ENCODE peak calls at places on chromosomes 6 and 20, in eight cellular contexts. G is progenitor cell of endocrine pancreas; B is ovary; M is hepatocyte; D is AG04450; L is CD8-positive, alpha-beta T cell; H is fibroblast of the aortic adventitia; X is A549. A is an unnamed sample.

GRCh38 chr6:111725446-111726112 is 119.9 kb upstream of the TRAF3IP2 start:
- DNase-seq in G (no peak), B (no peak), M (no peak), D (no peak), L (no peak), H (peak), X (no peak), A (peak)

GRCh38 chr6:52390361-52390727 is 28.4 kb downstream of the PAQR8 start:
- DNase-seq in G (no peak), B (no peak), M (peak), D (no peak), L (peak), H (peak), X (no peak), A (peak)

GRCh38 chr20:50304883-50305635 is 114.4 kb downstream of the CEBPB start:
- DNase-seq in G (no peak), B (peak), M (peak), D (peak), L (no peak), H (peak), X (no peak), A (peak)

GRCh38 chr6:113829702-113830058 is 27.5 kb upstream of the MARCKS start:
- DNase-seq in G (no peak), B (no peak), M (peak), D (no peak), L (no peak), H (peak), X (no peak), A (peak)

GRCh38 chr6:136050475-136050874 is 199.0 kb downstream of the PDE7B start:
- DNase-seq in G (no peak), B (no peak), M (no peak), D (no peak), L (no peak), H (no peak), X (no peak), A (no peak)

GRCh38 chr6:90097357-90097756 is 199.3 kb downstream of the BACH2 start:
- DNase-seq in G (no peak), B (no peak), M (no peak), D (no peak), L (no peak), H (peak), X (no peak), A (no peak)

GRCh38 chr6:1002989-1003388 is 308.9 kb upstream of the FOXQ1 start:
- DNase-seq in G (no peak), B (no peak), M (no peak), D (no peak), L (no peak), H (no peak), X (no peak), A (no peak)

GRCh38 chr20:36093025-36093803 is 61.3 kb upstream of the EPB41L1 start:
- DNase-seq in G (no peak), B (peak), M (peak), D (no peak), L (no peak), H (no peak), X (peak), A (peak)

GRCh38 chr6:49423817-49424216 is 39.2 kb downstream of the MMUT start:
- DNase-seq in G (no peak), B (no peak), M (peak), D (no peak), L (no peak), H (peak), X (peak), A (peak)

GRCh38 chr6:139290787-139291294 is 957 bp downstream of the TXLNB start:
- DNase-seq in G (no peak), B (peak), M (no peak), D (no peak), L (no peak), H (peak), X (no peak), A (peak)

GRCh38 chr20:21933526-21933925 is 228.1 kb downstream of the PAX1 start:
- DNase-seq in G (no peak), B (no peak), M (no peak), D (no peak), L (no peak), H (no peak), X (no peak), A (no peak)

GRCh38 chr6:125393449-125393858 is 91.7 kb upstream of the HDDC2 start:
- DNase-seq in G (no peak), B (no peak), M (no peak), D (no peak), L (no peak), H (no peak), X (no peak), A (no peak)

GRCh38 chr6:35496851-35497570 is at the start of gene TEAD3:
- DNase-seq in G (peak), B (peak), M (peak), D (no peak), L (peak), H (peak), X (no peak), A (peak)

GRCh38 chr20:63234693-63235398 is 859 bp upstream of the BIRC7 start:
- DNase-seq in G (peak), B (no peak), M (peak), D (no peak), L (no peak), H (no peak), X (peak), A (no peak)

GRCh38 chr20:44765647-44766367 is 20.1 kb downstream of the KCNK15 start:
- DNase-seq in G (no peak), B (no peak), M (no peak), D (no peak), L (no peak), H (peak), X (peak), A (no peak)

GRCh38 chr6:138455746-138456392 is 43.4 kb downstream of the NHSL1 start:
- DNase-seq in G (no peak), B (no peak), M (no peak), D (no peak), L (no peak), H (peak), X (peak), A (peak)

GRCh38 chr20:58096880-58097813 is 131.3 kb downstream of the ANKRD60 start:
- DNase-seq in G (no peak), B (no peak), M (no peak), D (no peak), L (no peak), H (no peak), X (no peak), A (no peak)

GRCh38 chr20:13402171-13402760 is 181.2 kb downstream of the ISM1 start:
- DNase-seq in G (no peak), B (no peak), M (no peak), D (no peak), L (no peak), H (no peak), X (no peak), A (no peak)

GRCh38 chr6:15523679-15524630 is 138.9 kb downstream of the DTNBP1 start:
- DNase-seq in G (no peak), B (no peak), M (no peak), D (no peak), L (no peak), H (no peak), X (no peak), A (no peak)

GRCh38 chr6:137867685-137868509 is 838 bp downstream of the TNFAIP3 start:
- DNase-seq in G (no peak), B (no peak), M (no peak), D (no peak), L (peak), H (no peak), X (no peak), A (no peak)

GRCh38 chr20:62203378-62204030 is 16.6 kb downstream of the HRH3 start:
- DNase-seq in G (no peak), B (no peak), M (no peak), D (no peak), L (no peak), H (no peak), X (no peak), A (peak)

GRCh38 chr6:34654061-34654460 is 42.5 kb downstream of the ILRUN start:
- DNase-seq in G (no peak), B (no peak), M (no peak), D (no peak), L (no peak), H (no peak), X (no peak), A (no peak)

GRCh38 chr20:20611165-20611564 is 101.3 kb downstream of the RALGAPA2 start:
- DNase-seq in G (no peak), B (no peak), M (no peak), D (no peak), L (no peak), H (no peak), X (no peak), A (no peak)

GRCh38 chr6:89955364-89955763 is 61.1 kb downstream of the GJA10 start:
- DNase-seq in G (no peak), B (no peak), M (no peak), D (no peak), L (no peak), H (no peak), X (no peak), A (no peak)

GRCh38 chr20:20820104-20820503 is 107.7 kb upstream of the RALGAPA2 start:
- DNase-seq in G (peak), B (no peak), M (no peak), D (no peak), L (no peak), H (no peak), X (peak), A (no peak)

GRCh38 chr6:97019315-97019714 is 94.8 kb downstream of the KLHL32 start:
- DNase-seq in G (no peak), B (no peak), M (no peak), D (no peak), L (no peak), H (no peak), X (no peak), A (no peak)

GRCh38 chr20:51532577-51533191 is 9.8 kb downstream of the NFATC2 start:
- DNase-seq in G (no peak), B (no peak), M (no peak), D (no peak), L (no peak), H (peak), X (no peak), A (peak)

GRCh38 chr20:57400821-57401564 is 9.8 kb downstream of the RBM38 start:
- DNase-seq in G (no peak), B (no peak), M (no peak), D (no peak), L (no peak), H (no peak), X (no peak), A (no peak)

GRCh38 chr6:112150363-112150762 is 63.0 kb downstream of the FAM229B start:
- DNase-seq in G (no peak), B (no peak), M (peak), D (no peak), L (no peak), H (peak), X (peak), A (peak)

GRCh38 chr6:42266542-42266941 is 48.9 kb upstream of the MRPS10 start:
- DNase-seq in G (no peak), B (no peak), M (no peak), D (no peak), L (no peak), H (no peak), X (no peak), A (no peak)

GRCh38 chr6:24397631-24398030 is 5.1 kb upstream of the MRS2 start:
- DNase-seq in G (no peak), B (no peak), M (no peak), D (no peak), L (no peak), H (no peak), X (no peak), A (no peak)

GRCh38 chr20:23243791-23244190 is 106.8 kb upstream of the NXT1 start:
- DNase-seq in G (no peak), B (no peak), M (no peak), D (no peak), L (no peak), H (no peak), X (peak), A (no peak)

GRCh38 chr6:107713214-107713962 is 110.7 kb downstream of the SCML4 start:
- DNase-seq in G (no peak), B (no peak), M (no peak), D (no peak), L (no peak), H (no peak), X (no peak), A (no peak)

GRCh38 chr6:134000443-134000842 is 47.4 kb downstream of the TBPL1 start:
- DNase-seq in G (no peak), B (no peak), M (no peak), D (no peak), L (no peak), H (no peak), X (no peak), A (no peak)

GRCh38 chr6:165726915-165727314 is 63.9 kb upstream of the PDE10A start:
- DNase-seq in G (no peak), B (no peak), M (no peak), D (no peak), L (no peak), H (peak), X (no peak), A (no peak)

GRCh38 chr20:62369508-62370114 is 2.5 kb upstream of the LAMA5 start:
- DNase-seq in G (no peak), B (no peak), M (no peak), D (no peak), L (no peak), H (no peak), X (peak), A (no peak)

GRCh38 chr6:154974485-154975149 is 20.5 kb upstream of the TIAM2 start:
- DNase-seq in G (no peak), B (no peak), M (no peak), D (no peak), L (no peak), H (no peak), X (no peak), A (no peak)
- TF ChIP-seq CTCF in G (no peak), B (no peak), M (no peak), D (peak), L (no peak), H (no peak), X (no peak), A (peak)

GRCh38 chr6:4790158-4790899 is 14.1 kb downstream of the CDYL start:
- DNase-seq in G (no peak), B (no peak), M (no peak), D (no peak), L (no peak), H (no peak), X (no peak), A (no peak)
- TF ChIP-seq CTCF in G (peak), B (no peak), M (no peak), D (peak), L (no peak), H (no peak), X (no peak), A (peak)

GRCh38 chr20:46715292-46715756 is 5.9 kb downstream of the SLC2A10 start:
- DNase-seq in G (no peak), B (peak), M (peak), D (peak), L (no peak), H (peak), X (peak), A (peak)
- TF ChIP-seq CTCF in G (no peak), B (peak), M (no peak), D (peak), L (no peak), H (peak), X (no peak), A (peak)

DNA sequence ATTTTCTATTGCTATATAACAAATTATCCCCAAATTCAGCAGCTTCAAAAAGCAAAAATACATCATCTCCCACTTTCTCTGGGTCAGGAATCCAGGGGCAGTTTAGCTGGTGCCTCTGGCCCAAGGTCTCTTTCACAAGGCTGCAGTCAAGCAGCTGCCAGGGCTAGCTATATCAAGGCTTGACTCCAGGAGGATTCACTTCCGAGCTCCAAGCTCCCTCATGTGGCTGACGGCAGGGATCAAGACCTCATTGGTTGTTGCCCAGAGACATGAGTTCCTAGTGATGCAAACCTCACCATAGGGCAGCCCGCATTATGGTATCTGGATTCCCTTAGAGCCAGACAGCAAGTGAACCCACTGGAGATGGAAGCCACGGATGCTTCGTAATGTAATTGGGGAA is 1.3 kb upstream of the VNN1 start:
- DNase-seq in G (peak), B (no peak), M (peak), D (peak), L (no peak), H (peak), X (peak), A (peak)
- TF ChIP-seq CTCF in G (peak), B (no peak), M (peak), D (peak), L (no peak), H (peak), X (peak), A (peak)

A was measured in HFFc6.